ENCODE peak calls at places on chromosomes 3 and 15, in five cellular contexts. B is HT1080, T is COR-L47, S is ELR, U is NCI-H460. Q is an unnamed sample.

GRCh38 chr3:134008630-134009156 is 21.0 kb downstream of the SLCO2A1 start:
- DNase-seq in T (no peak), B (peak; percentile 100), S (peak; percentile 89), U (no peak), Q (no peak)

GRCh38 chr3:171122212-171122611 is 95.7 kb upstream of the SLC2A2 start:
- DNase-seq in T (no peak), B (no peak), U (no peak), S (peak; percentile 25), Q (no peak)

GRCh38 chr3:43496740-43497375 is 125.0 kb downstream of the ANO10 start:
- DNase-seq in U (no peak), S (peak; percentile 34), B (peak; percentile 44), T (no peak), Q (no peak)

GRCh38 chr15:38758001-38758400 is 193.4 kb upstream of the RASGRP1 start:
- DNase-seq in U (no peak), S (peak; percentile 7), B (peak; percentile 8), T (no peak), Q (no peak)

GRCh38 chr3:16927485-16927884 is 42.7 kb downstream of the PLCL2 start:
- DNase-seq in B (no peak), T (no peak), U (no peak), S (no peak), Q (no peak)

GRCh38 chr3:52845157-52845556 is 10.3 kb upstream of the MUSTN1 start:
- DNase-seq in S (no peak), T (no peak), B (no peak), U (no peak), Q (peak; percentile 59)

GRCh38 chr3:64340636-64341240 is 115.5 kb upstream of the PRICKLE2 start:
- DNase-seq in S (peak; percentile 91), B (peak; percentile 87), T (no peak), U (no peak), Q (no peak)

GRCh38 chr15:47718474-47719440 is 1.5 kb downstream of the SEMA6D start:
- DNase-seq in S (peak; percentile 52), T (no peak), U (no peak), B (no peak), Q (peak; percentile 63)

GRCh38 chr3:75294124-75294523 is 370.0 kb upstream of the FRG2C start:
- DNase-seq in U (no peak), T (no peak), B (peak; percentile 42), S (peak; percentile 13), Q (no peak)

GRCh38 chr3:10008588-10009344 is 17.5 kb upstream of the FANCD2 start:
- DNase-seq in S (peak; percentile 85), U (peak; percentile 63), B (peak; percentile 47), T (peak; percentile 1), Q (peak; percentile 95)

GRCh38 chr15:92682772-92683510 is 27.4 kb upstream of the FAM174B start:
- DNase-seq in S (no peak), U (no peak), B (no peak), T (no peak), Q (no peak)

GRCh38 chr3:67617518-67617917 is 36.9 kb downstream of the SUCLG2 start:
- DNase-seq in T (no peak), B (no peak), U (no peak), S (no peak), Q (no peak)

GRCh38 chr3:98770261-98771039 is 7.3 kb downstream of the ST3GAL6 start:
- DNase-seq in U (no peak), B (no peak), S (no peak), T (no peak), Q (no peak)

GRCh38 chr15:47473857-47474256 is 243.4 kb upstream of the SEMA6D start:
- DNase-seq in T (no peak), B (no peak), U (no peak), S (no peak), Q (peak; percentile 75)

GRCh38 chr15:33535135-33535534 is 224.4 kb downstream of the RYR3 start:
- DNase-seq in T (no peak), S (no peak), U (no peak), B (no peak), Q (no peak)